ENCODE peak calls at places on chromosomes 11 and 22, in four cellular contexts. W, N, A and R are unnamed samples. For H3K9me3, the result is how much of the 10 kb centered on the place peaks cover.

GRCh38 chr22:46229701-46230100 is 20.4 kb downstream of the CDPF1 start:
- DNase-seq in W (no peak), N (no peak), A (no peak), R (no peak)

GRCh38 chr11:99160447-99160846 is 139.7 kb downstream of the CNTN5 start:
- DNase-seq in W (no peak), N (no peak), A (no peak), R (no peak)

GRCh38 chr22:19718255-19719054 is 4.2 kb downstream of the SEPTIN5 start:
- DNase-seq in A (no peak), W (no peak), N (no peak), R (no peak)

GRCh38 chr11:27313157-27313821 is 49.7 kb downstream of the CCDC34 start:
- DNase-seq in N (no peak), A (no peak), W (no peak), R (no peak)

GRCh38 chr11:331332-332060 is 10.8 kb upstream of the IFITM3 start:
- DNase-seq in A (peak), W (no peak), N (no peak), R (no peak)

GRCh38 chr11:77193915-77194830 is 66.1 kb downstream of the MYO7A start:
- DNase-seq in A (no peak), N (no peak), W (no peak), R (no peak)

GRCh38 chr22:28942801-28943500 is 59.6 kb downstream of the ZNRF3 start:
- DNase-seq in W (no peak), A (no peak), N (no peak), R (no peak)

GRCh38 chr11:41308286-41308685 is 151.2 kb downstream of the LRRC4C start:
- DNase-seq in N (no peak), A (no peak), W (no peak), R (no peak)

GRCh38 chr11:57427692-57428082 is 766 bp upstream of the SLC43A3 start:
- DNase-seq in N (peak), A (peak), W (peak), R (no peak)

GRCh38 chr11:11383995-11384394 is 30.9 kb upstream of the CSNK2A3 start:
- DNase-seq in A (no peak), N (no peak), W (no peak), R (no peak)

GRCh38 chr11:17991799-17992433 is 20.9 kb downstream of the SERGEF start:
- DNase-seq in A (no peak), W (peak), N (peak), R (no peak)

GRCh38 chr11:66467756-66468155 is 1.1 kb downstream of the PELI3 start:
- DNase-seq in A (no peak), N (no peak), W (no peak), R (no peak)

GRCh38 chr22:50731811-50732624 is 6.0 kb upstream of the ACR start:
- DNase-seq in A (peak), N (peak), W (peak), R (no peak)

GRCh38 chr11:61947486-61948210 is 2.5 kb upstream of the BEST1 start:
- DNase-seq in N (peak), A (peak), W (peak), R (no peak)

GRCh38 chr11:62444835-62445234 is 26.0 kb downstream of the SCGB1A1 start:
- DNase-seq in A (no peak), N (no peak), W (no peak), R (no peak)

GRCh38 chr11:130278745-130279144 is 36.0 kb downstream of the ZBTB44 start:
- DNase-seq in W (no peak), N (no peak), A (no peak), R (no peak)

GRCh38 chr11:15186146-15186545 is 71.4 kb downstream of the INSC start:
- DNase-seq in A (no peak), W (no peak), N (no peak), R (no peak)

GRCh38 chr11:132874638-132875037 is 657.7 kb downstream of the OPCML start:
- DNase-seq in A (no peak), N (no peak), W (no peak), R (no peak)

GRCh38 chr11:128715691-128716153 is 21.9 kb downstream of the FLI1 start:
- DNase-seq in N (no peak), A (no peak), W (no peak), R (no peak)

GRCh38 chr22:49291781-49292180 is 535.9 kb downstream of the BRD1 start:
- DNase-seq in N (no peak), W (no peak), A (peak), R (peak)

GRCh38 chr22:49290286-49290685 is 537.4 kb downstream of the BRD1 start:
- DNase-seq in W (no peak), A (no peak), N (no peak), R (no peak)

GRCh38 chr22:49290711-49291110 is 537.0 kb downstream of the BRD1 start:
- DNase-seq in A (peak), N (no peak), W (peak), R (no peak)

GRCh38 chr22:49289822-49290221 is 537.9 kb downstream of the BRD1 start:
- DNase-seq in A (peak), N (no peak), W (peak), R (no peak)

GRCh38 chr22:49291169-49291568 is 536.5 kb downstream of the BRD1 start:
- DNase-seq in W (peak), A (peak), N (no peak), R (peak)
- H3K9me3 ChIP-seq in W (under half), A (under half), N (under half), R (under half)

GRCh38 chr11:125167954-125168821 is 3.6 kb downstream of the PKNOX2 start:
- DNase-seq in W (no peak), A (no peak), N (no peak), R (no peak)

GRCh38 chr11:125168875-125169537 is 4.5 kb downstream of the PKNOX2 start:
- DNase-seq in W (no peak), N (no peak), A (no peak), R (no peak)

GRCh38 chr11:125171974-125172373 is 7.4 kb downstream of the PKNOX2 start:
- DNase-seq in W (no peak), N (no peak), A (no peak), R (no peak)

GRCh38 chr11:125170001-125170405 is 5.5 kb downstream of the PKNOX2 start:
- DNase-seq in A (no peak), N (no peak), W (no peak), R (no peak)

DNA sequence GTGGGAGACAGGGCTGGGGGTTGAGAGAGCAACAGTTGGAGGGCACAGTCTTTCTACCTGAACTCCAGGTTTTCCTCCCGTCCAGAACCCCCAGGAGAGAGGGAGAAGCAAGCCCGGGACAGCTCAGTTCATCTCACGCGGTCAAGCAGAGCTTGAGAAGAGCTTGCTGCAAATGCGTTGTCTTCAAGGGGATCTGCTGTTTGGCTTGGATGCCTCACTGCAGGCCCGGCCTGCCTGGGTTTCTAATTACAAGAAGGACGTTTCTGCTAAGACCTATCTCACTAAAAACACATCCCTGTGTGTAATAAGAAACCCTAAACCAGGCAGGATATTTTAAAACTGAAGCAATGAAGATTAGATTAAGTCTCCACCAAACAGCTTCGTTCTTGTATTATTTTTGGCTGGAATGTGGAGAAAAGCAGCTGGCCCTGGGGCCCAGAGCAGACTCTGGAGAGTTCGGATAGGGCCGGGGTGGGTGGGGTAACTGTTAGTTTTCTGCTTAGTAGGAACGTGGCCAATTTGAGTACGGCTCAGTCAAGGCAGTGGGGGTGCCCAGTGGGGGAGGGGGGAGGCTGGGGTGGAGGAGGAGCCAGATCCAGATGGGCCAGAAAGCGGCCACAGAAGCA is 6.0 kb downstream of the PKNOX2 start:
- DNase-seq in A (peak), N (peak), W (peak), R (no peak)
- H3K27ac ChIP-seq in A (no peak), N (peak), W (no peak), R (peak)

GRCh38 chr11:111935331-111936044 is 1.7 kb upstream of the DIXDC1 start:
- DNase-seq in N (no peak), W (no peak), A (no peak), R (no peak)

GRCh38 chr11:111937461-111937769 is 272 bp downstream of the DIXDC1 start:
- DNase-seq in N (no peak), W (no peak), A (no peak), R (no peak)

GRCh38 chr11:111934301-111934700 is 2.8 kb upstream of the DIXDC1 start:
- DNase-seq in W (no peak), A (no peak), N (no peak), R (no peak)

GRCh38 chr11:111937859-111938258 is 716 bp downstream of the DIXDC1 start:
- DNase-seq in N (no peak), A (no peak), W (no peak), R (no peak)

DNA sequence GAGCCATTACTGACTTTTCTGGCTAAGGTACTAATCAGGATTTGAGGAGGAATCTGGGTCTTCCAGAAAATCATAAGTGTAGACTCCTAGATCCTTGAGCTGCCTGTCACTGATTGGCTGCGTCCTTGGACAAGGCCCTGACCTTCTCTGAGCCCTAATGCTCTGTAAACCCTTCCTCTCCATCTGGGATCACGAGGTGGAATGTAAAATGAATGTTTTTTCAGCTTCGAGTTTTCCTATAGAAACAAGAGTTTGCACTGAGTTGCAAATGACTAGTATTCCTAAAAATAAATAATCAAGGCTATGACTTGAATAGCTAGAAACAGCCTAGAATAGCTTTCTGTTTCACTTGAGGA is 1.1 kb upstream of the DIXDC1 start:
- DNase-seq in W (no peak), A (no peak), N (no peak), R (no peak)
- TF ChIP-seq POLR2A in W (no peak), A (no peak), N (no peak), R (no peak)

DNA sequence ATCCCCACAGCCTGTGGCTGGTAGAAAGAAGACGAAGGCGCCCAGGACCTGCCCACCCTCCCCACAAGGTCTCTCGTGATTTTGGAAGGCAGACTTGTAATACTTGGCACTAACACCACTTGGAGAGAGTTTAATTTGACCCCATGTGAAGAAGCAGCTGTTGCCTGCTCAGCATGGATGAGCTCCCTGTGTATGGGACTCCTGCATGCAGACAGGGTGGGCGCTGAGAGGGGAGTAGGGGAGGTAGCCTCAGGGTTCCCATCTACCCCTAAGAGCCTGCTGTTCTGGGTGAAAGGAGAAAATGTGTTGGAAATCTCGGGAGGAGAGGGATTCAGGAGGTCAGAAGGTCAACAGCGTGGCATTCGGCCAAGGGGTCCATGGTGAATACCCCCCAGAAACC is 625.9 kb downstream of the TBC1D22A start:
- DNase-seq in N (no peak), W (no peak), A (no peak), R (no peak)
- H3K9me3 ChIP-seq in N (under half), W (under half), A (under half), R (under half)

GRCh38 chr11:92225206-92225562 is 566 bp downstream of the FAT3 start:
- DNase-seq in W (no peak), A (no peak), N (no peak), R (no peak)
- H3K27ac ChIP-seq in W (no peak), A (no peak), N (no peak), R (peak)